ENCODE peak calls at places on chromosomes 2 and 18, in eight cellular contexts. One of them, this sample, is unnamed.

GRCh38 chr2:191835539-191836350 is 11.1 kb downstream of the CAVIN2 start:
- DNase-seq in neural progenitor cell: no peak
- DNase-seq in upper lobe of right lung: no peak
- DNase-seq in heart left ventricle: no peak
- DNase-seq in mammary epithelial cell: no peak
- DNase-seq in cardiac fibroblast: no peak
- DNase-seq in bronchial epithelial cell: peak; percentile 43
- DNase-seq in tibial nerve: no peak
- DNase-seq in this sample: no peak

GRCh38 chr18:49177812-49178211 is 227.0 kb upstream of the SMAD7 start:
- DNase-seq in neural progenitor cell: no peak
- DNase-seq in upper lobe of right lung: no peak
- DNase-seq in heart left ventricle: no peak
- DNase-seq in mammary epithelial cell: peak; percentile 63
- DNase-seq in cardiac fibroblast: peak; percentile 42
- DNase-seq in bronchial epithelial cell: peak; percentile 60
- DNase-seq in tibial nerve: no peak
- DNase-seq in this sample: no peak

GRCh38 chr2:172442072-172442895 is 14.9 kb downstream of the ITGA6 start:
- DNase-seq in neural progenitor cell: peak; percentile 36
- DNase-seq in upper lobe of right lung: no peak
- DNase-seq in heart left ventricle: no peak
- DNase-seq in mammary epithelial cell: peak; percentile 100
- DNase-seq in cardiac fibroblast: peak; percentile 72
- DNase-seq in bronchial epithelial cell: peak; percentile 100
- DNase-seq in tibial nerve: no peak
- DNase-seq in this sample: no peak

GRCh38 chr2:127428057-127428814 is 10.0 kb downstream of the PROC start:
- DNase-seq in neural progenitor cell: no peak
- DNase-seq in upper lobe of right lung: peak; percentile 60
- DNase-seq in heart left ventricle: no peak
- DNase-seq in mammary epithelial cell: no peak
- DNase-seq in cardiac fibroblast: no peak
- DNase-seq in bronchial epithelial cell: no peak
- DNase-seq in tibial nerve: no peak
- DNase-seq in this sample: no peak

GRCh38 chr2:126642031-126642430 is 13.9 kb upstream of the GYPC start:
- DNase-seq in neural progenitor cell: no peak
- DNase-seq in upper lobe of right lung: no peak
- DNase-seq in heart left ventricle: no peak
- DNase-seq in mammary epithelial cell: no peak
- DNase-seq in cardiac fibroblast: no peak
- DNase-seq in bronchial epithelial cell: no peak
- DNase-seq in tibial nerve: peak; percentile 1
- DNase-seq in this sample: no peak

GRCh38 chr18:80181642-80182461 is 65.5 kb downstream of the PARD6G start:
- DNase-seq in neural progenitor cell: no peak
- DNase-seq in upper lobe of right lung: peak; percentile 56
- DNase-seq in heart left ventricle: no peak
- DNase-seq in mammary epithelial cell: no peak
- DNase-seq in cardiac fibroblast: no peak
- DNase-seq in bronchial epithelial cell: no peak
- DNase-seq in tibial nerve: no peak
- DNase-seq in this sample: no peak

GRCh38 chr18:21979171-21979560 is 190.2 kb upstream of the GATA6 start:
- DNase-seq in neural progenitor cell: no peak
- DNase-seq in upper lobe of right lung: no peak
- DNase-seq in heart left ventricle: no peak
- DNase-seq in mammary epithelial cell: no peak
- DNase-seq in cardiac fibroblast: no peak
- DNase-seq in bronchial epithelial cell: no peak
- DNase-seq in tibial nerve: no peak
- DNase-seq in this sample: no peak

GRCh38 chr2:22601007-22601406 is 784.0 kb upstream of the KLHL29 start:
- DNase-seq in neural progenitor cell: no peak
- DNase-seq in upper lobe of right lung: no peak
- DNase-seq in heart left ventricle: no peak
- DNase-seq in mammary epithelial cell: no peak
- DNase-seq in cardiac fibroblast: no peak
- DNase-seq in bronchial epithelial cell: no peak
- DNase-seq in tibial nerve: no peak
- DNase-seq in this sample: no peak

GRCh38 chr2:43083710-43084698 is 142.4 kb downstream of the ZFP36L2 start:
- DNase-seq in neural progenitor cell: peak; percentile 64
- DNase-seq in upper lobe of right lung: no peak
- DNase-seq in heart left ventricle: peak; percentile 72
- DNase-seq in mammary epithelial cell: peak; percentile 96
- DNase-seq in cardiac fibroblast: peak; percentile 85
- DNase-seq in bronchial epithelial cell: peak; percentile 93
- DNase-seq in tibial nerve: no peak
- DNase-seq in this sample: peak; percentile 43

GRCh38 chr2:10150436-10150835 is 27.9 kb downstream of the RRM2 start:
- DNase-seq in neural progenitor cell: no peak
- DNase-seq in upper lobe of right lung: no peak
- DNase-seq in heart left ventricle: no peak
- DNase-seq in mammary epithelial cell: no peak
- DNase-seq in cardiac fibroblast: no peak
- DNase-seq in bronchial epithelial cell: no peak
- DNase-seq in tibial nerve: no peak
- DNase-seq in this sample: no peak

GRCh38 chr18:47418746-47419145 is 167.3 kb upstream of the SKOR2 start:
- DNase-seq in neural progenitor cell: no peak
- DNase-seq in upper lobe of right lung: no peak
- DNase-seq in heart left ventricle: no peak
- DNase-seq in mammary epithelial cell: peak; percentile 1
- DNase-seq in cardiac fibroblast: no peak
- DNase-seq in bronchial epithelial cell: no peak
- DNase-seq in tibial nerve: no peak
- DNase-seq in this sample: no peak

GRCh38 chr2:65710779-65711295 is 278.4 kb upstream of the SPRED2 start:
- DNase-seq in neural progenitor cell: peak; percentile 36
- DNase-seq in upper lobe of right lung: no peak
- DNase-seq in heart left ventricle: no peak
- DNase-seq in mammary epithelial cell: peak; percentile 28
- DNase-seq in cardiac fibroblast: no peak
- DNase-seq in bronchial epithelial cell: peak; percentile 57
- DNase-seq in tibial nerve: no peak
- DNase-seq in this sample: no peak

GRCh38 chr2:178422097-178422496 is 28.9 kb downstream of the PRKRA start:
- DNase-seq in neural progenitor cell: no peak
- DNase-seq in upper lobe of right lung: no peak
- DNase-seq in heart left ventricle: no peak
- DNase-seq in mammary epithelial cell: no peak
- DNase-seq in cardiac fibroblast: no peak
- DNase-seq in bronchial epithelial cell: peak; percentile 48
- DNase-seq in tibial nerve: no peak
- DNase-seq in this sample: no peak

GRCh38 chr2:24586955-24587354 is 95.9 kb downstream of the NCOA1 start:
- DNase-seq in neural progenitor cell: no peak
- DNase-seq in upper lobe of right lung: no peak
- DNase-seq in heart left ventricle: no peak
- DNase-seq in mammary epithelial cell: no peak
- DNase-seq in cardiac fibroblast: no peak
- DNase-seq in bronchial epithelial cell: no peak
- DNase-seq in tibial nerve: no peak
- DNase-seq in this sample: no peak

GRCh38 chr2:55137024-55137958 is 87.0 kb upstream of the RTN4 start:
- DNase-seq in neural progenitor cell: peak; percentile 15
- DNase-seq in upper lobe of right lung: no peak
- DNase-seq in heart left ventricle: no peak
- DNase-seq in mammary epithelial cell: no peak
- DNase-seq in cardiac fibroblast: no peak
- DNase-seq in bronchial epithelial cell: no peak
- DNase-seq in tibial nerve: no peak
- DNase-seq in this sample: no peak

GRCh38 chr2:55138546-55139288 is 88.5 kb upstream of the RTN4 start:
- DNase-seq in neural progenitor cell: no peak
- DNase-seq in upper lobe of right lung: no peak
- DNase-seq in heart left ventricle: no peak
- DNase-seq in mammary epithelial cell: no peak
- DNase-seq in cardiac fibroblast: no peak
- DNase-seq in bronchial epithelial cell: no peak
- DNase-seq in tibial nerve: no peak
- DNase-seq in this sample: no peak

GRCh38 chr2:55140316-55141219 is 90.3 kb upstream of the RTN4 start:
- DNase-seq in neural progenitor cell: no peak
- DNase-seq in upper lobe of right lung: no peak
- DNase-seq in heart left ventricle: no peak
- DNase-seq in mammary epithelial cell: no peak
- DNase-seq in cardiac fibroblast: no peak
- DNase-seq in bronchial epithelial cell: no peak
- DNase-seq in tibial nerve: no peak
- DNase-seq in this sample: no peak

GRCh38 chr2:55138045-55138444 is 87.8 kb upstream of the RTN4 start:
- DNase-seq in neural progenitor cell: no peak
- DNase-seq in upper lobe of right lung: no peak
- DNase-seq in heart left ventricle: no peak
- DNase-seq in mammary epithelial cell: no peak
- DNase-seq in cardiac fibroblast: no peak
- DNase-seq in bronchial epithelial cell: no peak
- DNase-seq in tibial nerve: no peak
- DNase-seq in this sample: no peak

DNA sequence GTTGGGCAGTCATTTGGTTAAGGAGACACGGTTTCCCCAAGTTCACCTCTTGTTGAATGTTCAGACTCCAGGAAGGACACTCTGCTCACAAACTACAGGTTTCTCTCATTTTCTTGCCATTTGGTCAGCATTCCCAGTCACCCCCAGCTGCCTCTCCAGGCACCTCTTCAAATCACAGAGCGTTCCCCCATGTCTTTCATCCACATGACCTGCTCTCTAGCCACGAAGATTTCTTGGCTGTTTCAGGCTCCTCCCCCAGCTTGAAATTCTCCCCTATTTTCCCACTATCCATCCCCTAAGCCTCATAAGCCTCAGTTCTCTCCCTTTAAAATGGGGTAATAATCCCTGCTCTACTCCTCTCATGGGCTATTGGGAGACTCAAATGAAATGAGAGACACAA is 89.1 kb upstream of the RTN4 start:
- DNase-seq in neural progenitor cell: no peak
- DNase-seq in upper lobe of right lung: no peak
- DNase-seq in heart left ventricle: no peak
- DNase-seq in mammary epithelial cell: no peak
- DNase-seq in cardiac fibroblast: no peak
- DNase-seq in bronchial epithelial cell: no peak
- DNase-seq in tibial nerve: no peak
- DNase-seq in this sample: no peak
- TF ChIP-seq CTCF in neural progenitor cell: no peak
- TF ChIP-seq CTCF in upper lobe of right lung: no peak
- TF ChIP-seq CTCF in heart left ventricle: no peak
- TF ChIP-seq CTCF in mammary epithelial cell: no peak
- TF ChIP-seq CTCF in cardiac fibroblast: no peak
- TF ChIP-seq CTCF in bronchial epithelial cell: no peak
- TF ChIP-seq CTCF in tibial nerve: no peak
- TF ChIP-seq CTCF in this sample: no peak

GRCh38 chr2:52608030-52608429 is 1159.6 kb upstream of the CHAC2 start:
- DNase-seq in neural progenitor cell: no peak
- DNase-seq in upper lobe of right lung: no peak
- DNase-seq in heart left ventricle: no peak
- DNase-seq in mammary epithelial cell: no peak
- DNase-seq in cardiac fibroblast: no peak
- DNase-seq in bronchial epithelial cell: no peak
- DNase-seq in tibial nerve: no peak
- DNase-seq in this sample: no peak

GRCh38 chr2:52611757-52612156 is 1155.8 kb upstream of the CHAC2 start:
- DNase-seq in neural progenitor cell: no peak
- DNase-seq in upper lobe of right lung: no peak
- DNase-seq in heart left ventricle: no peak
- DNase-seq in mammary epithelial cell: no peak
- DNase-seq in cardiac fibroblast: no peak
- DNase-seq in bronchial epithelial cell: no peak
- DNase-seq in tibial nerve: no peak
- DNase-seq in this sample: no peak

DNA sequence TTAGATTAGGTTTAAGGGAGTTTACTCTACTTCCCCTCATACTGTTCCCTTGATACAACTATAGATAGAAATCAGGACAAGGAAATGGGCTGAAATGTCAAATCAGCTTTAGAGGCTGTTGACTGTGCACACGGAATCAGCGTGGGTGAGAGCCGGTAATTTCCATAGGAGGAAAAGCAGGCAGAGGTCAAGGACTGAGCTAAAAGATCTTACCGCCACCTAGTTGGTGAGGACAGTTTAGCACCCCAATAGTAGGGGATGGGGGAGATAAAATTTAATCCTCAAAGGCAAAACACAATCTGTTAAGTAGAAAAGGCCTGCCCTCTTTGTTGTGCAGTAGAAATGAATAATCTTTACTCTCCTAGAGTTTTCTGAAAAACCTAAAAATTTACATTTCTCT is 1154.5 kb upstream of the CHAC2 start:
- DNase-seq in neural progenitor cell: peak; percentile 45
- DNase-seq in upper lobe of right lung: no peak
- DNase-seq in heart left ventricle: no peak
- DNase-seq in mammary epithelial cell: no peak
- DNase-seq in cardiac fibroblast: no peak
- DNase-seq in bronchial epithelial cell: peak; percentile 1
- DNase-seq in tibial nerve: no peak
- DNase-seq in this sample: no peak
- TF ChIP-seq CTCF in neural progenitor cell: peak; percentile 51
- TF ChIP-seq CTCF in upper lobe of right lung: no peak
- TF ChIP-seq CTCF in heart left ventricle: no peak
- TF ChIP-seq CTCF in mammary epithelial cell: no peak
- TF ChIP-seq CTCF in cardiac fibroblast: no peak
- TF ChIP-seq CTCF in bronchial epithelial cell: peak; percentile 3
- TF ChIP-seq CTCF in tibial nerve: no peak
- TF ChIP-seq CTCF in this sample: no peak

GRCh38 chr2:100178085-100178788 is 35.8 kb upstream of the AFF3 start:
- DNase-seq in neural progenitor cell: peak; percentile 74
- DNase-seq in upper lobe of right lung: no peak
- DNase-seq in heart left ventricle: no peak
- DNase-seq in mammary epithelial cell: peak; percentile 48
- DNase-seq in cardiac fibroblast: peak; percentile 37
- DNase-seq in bronchial epithelial cell: peak; percentile 59
- DNase-seq in tibial nerve: no peak
- DNase-seq in this sample: peak; percentile 53
- TF ChIP-seq CTCF in neural progenitor cell: peak; percentile 54
- TF ChIP-seq CTCF in upper lobe of right lung: peak; percentile 32
- TF ChIP-seq CTCF in heart left ventricle: peak; percentile 30
- TF ChIP-seq CTCF in mammary epithelial cell: peak; percentile 23
- TF ChIP-seq CTCF in cardiac fibroblast: peak; percentile 53
- TF ChIP-seq CTCF in bronchial epithelial cell: peak; percentile 52
- TF ChIP-seq CTCF in tibial nerve: no peak
- TF ChIP-seq CTCF in this sample: peak; percentile 51

GRCh38 chr2:30981519-30981918 is 156.7 kb downstream of the GALNT14 start:
- DNase-seq in neural progenitor cell: peak; percentile 26
- DNase-seq in upper lobe of right lung: no peak
- DNase-seq in heart left ventricle: no peak
- DNase-seq in mammary epithelial cell: no peak
- DNase-seq in cardiac fibroblast: peak; percentile 1
- DNase-seq in bronchial epithelial cell: no peak
- DNase-seq in tibial nerve: no peak
- DNase-seq in this sample: no peak
- TF ChIP-seq CTCF in neural progenitor cell: no peak
- TF ChIP-seq CTCF in upper lobe of right lung: no peak
- TF ChIP-seq CTCF in heart left ventricle: no peak
- TF ChIP-seq CTCF in mammary epithelial cell: no peak
- TF ChIP-seq CTCF in cardiac fibroblast: no peak
- TF ChIP-seq CTCF in bronchial epithelial cell: no peak
- TF ChIP-seq CTCF in tibial nerve: no peak
- TF ChIP-seq CTCF in this sample: no peak